ENCODE peak calls at places on chromosomes 3 and 15, in six cellular contexts. One of them, this sample, is unnamed.
A peak's percentile ranks its signal among the peaks of the same experiment; 100 is the strongest.

GRCh38 chr15:73832657-73833056 is 40.7 kb upstream of the TBC1D21 start:
- DNase-seq in myocyte: no peak
- DNase-seq in NCI-H446: no peak
- DNase-seq in HuH-7: no peak
- DNase-seq in iris pigment epithelial cell: no peak
- DNase-seq in activated naive CD4-positive, alpha-beta T cell treated with anti-CD3 and anti-CD28 coated beads, Interleukin-2, amount 50 U/mL, for 72 hours: no peak
- DNase-seq in this sample: no peak

GRCh38 chr15:48102167-48102566 is 18.6 kb upstream of the SLC24A5 start:
- DNase-seq in NCI-H446: no peak
- DNase-seq in iris pigment epithelial cell: peak; percentile 56
- DNase-seq in myocyte: no peak
- DNase-seq in HuH-7: no peak
- DNase-seq in activated naive CD4-positive, alpha-beta T cell treated with anti-CD3 and anti-CD28 coated beads, Interleukin-2, amount 50 U/mL, for 72 hours: no peak
- DNase-seq in this sample: no peak

GRCh38 chr3:128461731-128462130 is 5.0 kb downstream of the DNAJB8 start:
- DNase-seq in iris pigment epithelial cell: no peak
- DNase-seq in HuH-7: peak; percentile 45
- DNase-seq in activated naive CD4-positive, alpha-beta T cell treated with anti-CD3 and anti-CD28 coated beads, Interleukin-2, amount 50 U/mL, for 72 hours: no peak
- DNase-seq in NCI-H446: no peak
- DNase-seq in myocyte: no peak
- DNase-seq in this sample: no peak

GRCh38 chr3:69738859-69739203 is 433 bp upstream of the MITF start:
- DNase-seq in myocyte: no peak
- DNase-seq in iris pigment epithelial cell: peak; percentile 26
- DNase-seq in NCI-H446: no peak
- DNase-seq in HuH-7: no peak
- DNase-seq in activated naive CD4-positive, alpha-beta T cell treated with anti-CD3 and anti-CD28 coated beads, Interleukin-2, amount 50 U/mL, for 72 hours: no peak
- DNase-seq in this sample: no peak

GRCh38 chr3:187551419-187551818 is 118.8 kb downstream of the SST start:
- DNase-seq in activated naive CD4-positive, alpha-beta T cell treated with anti-CD3 and anti-CD28 coated beads, Interleukin-2, amount 50 U/mL, for 72 hours: no peak
- DNase-seq in HuH-7: no peak
- DNase-seq in NCI-H446: no peak
- DNase-seq in iris pigment epithelial cell: peak; percentile 42
- DNase-seq in myocyte: peak; percentile 8
- DNase-seq in this sample: no peak

GRCh38 chr3:127676921-127677351 is 4.2 kb downstream of the ABTB1 start:
- DNase-seq in myocyte: no peak
- DNase-seq in NCI-H446: no peak
- DNase-seq in HuH-7: no peak
- DNase-seq in activated naive CD4-positive, alpha-beta T cell treated with anti-CD3 and anti-CD28 coated beads, Interleukin-2, amount 50 U/mL, for 72 hours: peak; percentile 44
- DNase-seq in iris pigment epithelial cell: no peak
- DNase-seq in this sample: no peak

GRCh38 chr3:127738192-127738840 is 65.6 kb downstream of the ABTB1 start:
- DNase-seq in iris pigment epithelial cell: peak; percentile 55
- DNase-seq in HuH-7: no peak
- DNase-seq in NCI-H446: no peak
- DNase-seq in activated naive CD4-positive, alpha-beta T cell treated with anti-CD3 and anti-CD28 coated beads, Interleukin-2, amount 50 U/mL, for 72 hours: no peak
- DNase-seq in myocyte: no peak
- DNase-seq in this sample: peak; percentile 22

GRCh38 chr15:97504031-97504430 is 456.5 kb upstream of the ARRDC4 start:
- DNase-seq in iris pigment epithelial cell: peak; percentile 84
- DNase-seq in NCI-H446: no peak
- DNase-seq in activated naive CD4-positive, alpha-beta T cell treated with anti-CD3 and anti-CD28 coated beads, Interleukin-2, amount 50 U/mL, for 72 hours: no peak
- DNase-seq in myocyte: no peak
- DNase-seq in HuH-7: no peak
- DNase-seq in this sample: no peak

GRCh38 chr15:29631076-29632070 is 190.9 kb downstream of the TJP1 start:
- DNase-seq in NCI-H446: no peak
- DNase-seq in myocyte: peak; percentile 91
- DNase-seq in activated naive CD4-positive, alpha-beta T cell treated with anti-CD3 and anti-CD28 coated beads, Interleukin-2, amount 50 U/mL, for 72 hours: no peak
- DNase-seq in HuH-7: no peak
- DNase-seq in iris pigment epithelial cell: no peak
- DNase-seq in this sample: peak; percentile 59

GRCh38 chr3:178767558-178767957 is 231.3 kb downstream of the KCNMB2 start:
- DNase-seq in iris pigment epithelial cell: no peak
- DNase-seq in activated naive CD4-positive, alpha-beta T cell treated with anti-CD3 and anti-CD28 coated beads, Interleukin-2, amount 50 U/mL, for 72 hours: no peak
- DNase-seq in NCI-H446: no peak
- DNase-seq in myocyte: peak; percentile 11
- DNase-seq in HuH-7: no peak
- DNase-seq in this sample: no peak

GRCh38 chr15:77026501-77027110 is 31.7 kb downstream of the PSTPIP1 start:
- DNase-seq in NCI-H446: no peak
- DNase-seq in activated naive CD4-positive, alpha-beta T cell treated with anti-CD3 and anti-CD28 coated beads, Interleukin-2, amount 50 U/mL, for 72 hours: peak; percentile 45
- DNase-seq in myocyte: no peak
- DNase-seq in iris pigment epithelial cell: no peak
- DNase-seq in HuH-7: no peak
- DNase-seq in this sample: no peak

GRCh38 chr3:129182390-129183180 is 1.1 kb downstream of the CNBP start:
- DNase-seq in iris pigment epithelial cell: no peak
- DNase-seq in HuH-7: no peak
- DNase-seq in activated naive CD4-positive, alpha-beta T cell treated with anti-CD3 and anti-CD28 coated beads, Interleukin-2, amount 50 U/mL, for 72 hours: peak; percentile 58
- DNase-seq in NCI-H446: no peak
- DNase-seq in myocyte: peak; percentile 44
- DNase-seq in this sample: no peak

GRCh38 chr15:83304861-83305661 is 20.6 kb upstream of the BNC1 start:
- DNase-seq in HuH-7: no peak
- DNase-seq in activated naive CD4-positive, alpha-beta T cell treated with anti-CD3 and anti-CD28 coated beads, Interleukin-2, amount 50 U/mL, for 72 hours: no peak
- DNase-seq in myocyte: no peak
- DNase-seq in NCI-H446: no peak
- DNase-seq in iris pigment epithelial cell: no peak
- DNase-seq in this sample: no peak